ENCODE peak calls at places on chromosomes 3 and 15, in ten cellular contexts. V, B, A, Y, U, X, J, W, M and Z are unnamed samples.

GRCh38 chr3:185677146-185677829 is 91.2 kb downstream of the SENP2 start:
- DNase-seq in V (no peak), B (no peak), A (no peak), Y (no peak), U (peak), X (no peak), J (no peak), W (peak), M (peak), Z (peak)

GRCh38 chr3:78754066-78754743 is 1013.6 kb downstream of the ROBO1 start:
- DNase-seq in V (no peak), B (no peak), A (no peak), Y (no peak), U (peak), X (no peak), J (no peak), W (peak), M (peak), Z (no peak)

GRCh38 chr15:73797366-73798158 is 44.4 kb upstream of the INSYN1 start:
- DNase-seq in V (no peak), B (no peak), A (no peak), Y (no peak), U (no peak), X (no peak), J (no peak), W (no peak), M (no peak), Z (no peak)

GRCh38 chr3:58578873-58579272 is 1.7 kb upstream of the FAM107A start:
- DNase-seq in V (no peak), B (no peak), A (no peak), Y (no peak), U (no peak), X (no peak), J (no peak), W (no peak), M (no peak), Z (no peak)

GRCh38 chr3:55269636-55270035 is 217.5 kb downstream of the WNT5A start:
- DNase-seq in V (no peak), B (no peak), A (no peak), Y (no peak), U (no peak), X (no peak), J (no peak), W (no peak), M (no peak), Z (no peak)

GRCh38 chr3:170536712-170537111 is 49.2 kb downstream of the SLC7A14 start:
- DNase-seq in V (no peak), B (no peak), A (no peak), Y (no peak), U (no peak), X (no peak), J (no peak), W (no peak), M (no peak), Z (no peak)

GRCh38 chr3:123322866-123323265 is 121.1 kb downstream of the SEC22A start:
- DNase-seq in V (no peak), B (no peak), A (no peak), Y (no peak), U (no peak), X (no peak), J (no peak), W (no peak), M (no peak), Z (no peak)

GRCh38 chr3:48018841-48019240 is 2.6 kb upstream of the MAP4 start:
- DNase-seq in V (no peak), B (no peak), A (no peak), Y (no peak), U (peak), X (no peak), J (no peak), W (peak), M (peak), Z (peak)